ENCODE peak calls at places on chromosomes 2 and 18, in nine cellular contexts. One of them, this sample, is unnamed.

GRCh38 chr18:46946656-46947282 is 29.4 kb downstream of the KATNAL2 start:
- DNase-seq in ovary: peak; percentile 77
- DNase-seq in H9: peak; percentile 95
- DNase-seq in endothelial cell of umbilical vein: peak; percentile 90
- DNase-seq in epithelial cell of esophagus: peak; percentile 89
- DNase-seq in right atrium auricular region: peak; percentile 85
- DNase-seq in uterus: peak; percentile 34
- DNase-seq in progenitor cell of endocrine pancreas: peak; percentile 72
- DNase-seq in lung: peak; percentile 85
- DNase-seq in this sample: peak; percentile 73

GRCh38 chr2:216115224-216115582 is 6.1 kb downstream of the XRCC5 start:
- DNase-seq in ovary: no peak
- DNase-seq in H9: no peak
- DNase-seq in endothelial cell of umbilical vein: no peak
- DNase-seq in epithelial cell of esophagus: peak; percentile 40
- DNase-seq in right atrium auricular region: no peak
- DNase-seq in uterus: no peak
- DNase-seq in progenitor cell of endocrine pancreas: no peak
- DNase-seq in lung: no peak
- DNase-seq in this sample: no peak

GRCh38 chr18:53380063-53380639 is 844.3 kb downstream of the MBD2 start:
- DNase-seq in ovary: no peak
- DNase-seq in H9: no peak
- DNase-seq in endothelial cell of umbilical vein: peak; percentile 9
- DNase-seq in epithelial cell of esophagus: peak; percentile 52
- DNase-seq in right atrium auricular region: no peak
- DNase-seq in uterus: no peak
- DNase-seq in progenitor cell of endocrine pancreas: no peak
- DNase-seq in lung: no peak
- DNase-seq in this sample: peak; percentile 30

GRCh38 chr2:143209570-143210445 is 80.6 kb downstream of the ARHGAP15 start:
- DNase-seq in ovary: no peak
- DNase-seq in H9: no peak
- DNase-seq in endothelial cell of umbilical vein: no peak
- DNase-seq in epithelial cell of esophagus: no peak
- DNase-seq in right atrium auricular region: no peak
- DNase-seq in uterus: no peak
- DNase-seq in progenitor cell of endocrine pancreas: no peak
- DNase-seq in lung: no peak
- DNase-seq in this sample: no peak

GRCh38 chr2:225037374-225038075 is 4.7 kb downstream of the DOCK10 start:
- DNase-seq in ovary: no peak
- DNase-seq in H9: no peak
- DNase-seq in endothelial cell of umbilical vein: no peak
- DNase-seq in epithelial cell of esophagus: no peak
- DNase-seq in right atrium auricular region: no peak
- DNase-seq in uterus: no peak
- DNase-seq in progenitor cell of endocrine pancreas: no peak
- DNase-seq in lung: no peak
- DNase-seq in this sample: no peak

GRCh38 chr18:28063181-28063790 is 113.6 kb downstream of the CDH2 start:
- DNase-seq in ovary: no peak
- DNase-seq in H9: no peak
- DNase-seq in endothelial cell of umbilical vein: peak; percentile 30
- DNase-seq in epithelial cell of esophagus: peak; percentile 17
- DNase-seq in right atrium auricular region: no peak
- DNase-seq in uterus: no peak
- DNase-seq in progenitor cell of endocrine pancreas: no peak
- DNase-seq in lung: no peak
- DNase-seq in this sample: no peak

GRCh38 chr2:175847128-175847527 is 154.9 kb downstream of the LNPK start:
- DNase-seq in ovary: no peak
- DNase-seq in H9: no peak
- DNase-seq in endothelial cell of umbilical vein: no peak
- DNase-seq in epithelial cell of esophagus: no peak
- DNase-seq in right atrium auricular region: no peak
- DNase-seq in uterus: no peak
- DNase-seq in progenitor cell of endocrine pancreas: no peak
- DNase-seq in lung: no peak
- DNase-seq in this sample: no peak

GRCh38 chr2:205610437-205610836 is 71.9 kb upstream of the NRP2 start:
- DNase-seq in ovary: no peak
- DNase-seq in H9: no peak
- DNase-seq in endothelial cell of umbilical vein: no peak
- DNase-seq in epithelial cell of esophagus: peak; percentile 42
- DNase-seq in right atrium auricular region: no peak
- DNase-seq in uterus: no peak
- DNase-seq in progenitor cell of endocrine pancreas: no peak
- DNase-seq in lung: no peak
- DNase-seq in this sample: no peak

GRCh38 chr2:25378731-25379490 is 37.2 kb upstream of the DNMT3A start:
- DNase-seq in ovary: peak; percentile 18
- DNase-seq in H9: peak; percentile 12
- DNase-seq in endothelial cell of umbilical vein: no peak
- DNase-seq in epithelial cell of esophagus: peak; percentile 54
- DNase-seq in right atrium auricular region: no peak
- DNase-seq in uterus: no peak
- DNase-seq in progenitor cell of endocrine pancreas: no peak
- DNase-seq in lung: no peak
- DNase-seq in this sample: no peak

GRCh38 chr2:238160206-238161129 is 1.7 kb downstream of the ERFE start:
- DNase-seq in ovary: no peak
- DNase-seq in H9: peak; percentile 77
- DNase-seq in endothelial cell of umbilical vein: no peak
- DNase-seq in epithelial cell of esophagus: no peak
- DNase-seq in right atrium auricular region: no peak
- DNase-seq in uterus: no peak
- DNase-seq in progenitor cell of endocrine pancreas: no peak
- DNase-seq in lung: no peak
- DNase-seq in this sample: no peak
- TF ChIP-seq CTCF in ovary: no peak
- TF ChIP-seq CTCF in H9: peak; percentile 59
- TF ChIP-seq CTCF in endothelial cell of umbilical vein: peak; percentile 22
- TF ChIP-seq CTCF in epithelial cell of esophagus: no peak
- TF ChIP-seq CTCF in right atrium auricular region: no peak
- TF ChIP-seq CTCF in uterus: no peak
- TF ChIP-seq CTCF in progenitor cell of endocrine pancreas: peak; percentile 38
- TF ChIP-seq CTCF in lung: no peak
- TF ChIP-seq CTCF in this sample: no peak

GRCh38 chr2:78355967-78356366 is 669.5 kb upstream of the REG3G start:
- DNase-seq in ovary: no peak
- DNase-seq in H9: no peak
- DNase-seq in endothelial cell of umbilical vein: no peak
- DNase-seq in epithelial cell of esophagus: no peak
- DNase-seq in right atrium auricular region: no peak
- DNase-seq in uterus: no peak
- DNase-seq in progenitor cell of endocrine pancreas: no peak
- DNase-seq in lung: no peak
- DNase-seq in this sample: no peak

GRCh38 chr2:78351208-78351607 is 674.3 kb upstream of the REG3G start:
- DNase-seq in ovary: no peak
- DNase-seq in H9: no peak
- DNase-seq in endothelial cell of umbilical vein: peak; percentile 2
- DNase-seq in epithelial cell of esophagus: peak; percentile 0
- DNase-seq in right atrium auricular region: no peak
- DNase-seq in uterus: no peak
- DNase-seq in progenitor cell of endocrine pancreas: no peak
- DNase-seq in lung: no peak
- DNase-seq in this sample: no peak
- TF ChIP-seq CTCF in ovary: no peak
- TF ChIP-seq CTCF in H9: peak; percentile 65
- TF ChIP-seq CTCF in endothelial cell of umbilical vein: no peak
- TF ChIP-seq CTCF in epithelial cell of esophagus: no peak
- TF ChIP-seq CTCF in right atrium auricular region: no peak
- TF ChIP-seq CTCF in uterus: no peak
- TF ChIP-seq CTCF in progenitor cell of endocrine pancreas: peak; percentile 56
- TF ChIP-seq CTCF in lung: no peak
- TF ChIP-seq CTCF in this sample: no peak

GRCh38 chr2:134468093-134468640 is 214.3 kb downstream of the MGAT5 start:
- DNase-seq in ovary: no peak
- DNase-seq in H9: no peak
- DNase-seq in endothelial cell of umbilical vein: no peak
- DNase-seq in epithelial cell of esophagus: no peak
- DNase-seq in right atrium auricular region: peak; percentile 42
- DNase-seq in uterus: no peak
- DNase-seq in progenitor cell of endocrine pancreas: no peak
- DNase-seq in lung: no peak
- DNase-seq in this sample: no peak

GRCh38 chr2:134463726-134464076 is 209.8 kb downstream of the MGAT5 start:
- DNase-seq in ovary: no peak
- DNase-seq in H9: no peak
- DNase-seq in endothelial cell of umbilical vein: no peak
- DNase-seq in epithelial cell of esophagus: no peak
- DNase-seq in right atrium auricular region: no peak
- DNase-seq in uterus: no peak
- DNase-seq in progenitor cell of endocrine pancreas: no peak
- DNase-seq in lung: no peak
- DNase-seq in this sample: no peak

GRCh38 chr2:134465706-134466105 is 211.8 kb downstream of the MGAT5 start:
- DNase-seq in ovary: no peak
- DNase-seq in H9: no peak
- DNase-seq in endothelial cell of umbilical vein: no peak
- DNase-seq in epithelial cell of esophagus: no peak
- DNase-seq in right atrium auricular region: peak; percentile 13
- DNase-seq in uterus: no peak
- DNase-seq in progenitor cell of endocrine pancreas: no peak
- DNase-seq in lung: no peak
- DNase-seq in this sample: no peak

GRCh38 chr2:134465228-134465627 is 211.4 kb downstream of the MGAT5 start:
- DNase-seq in ovary: no peak
- DNase-seq in H9: no peak
- DNase-seq in endothelial cell of umbilical vein: no peak
- DNase-seq in epithelial cell of esophagus: no peak
- DNase-seq in right atrium auricular region: peak; percentile 38
- DNase-seq in uterus: no peak
- DNase-seq in progenitor cell of endocrine pancreas: no peak
- DNase-seq in lung: no peak
- DNase-seq in this sample: no peak

GRCh38 chr2:134466141-134466540 is 212.3 kb downstream of the MGAT5 start:
- DNase-seq in ovary: no peak
- DNase-seq in H9: peak; percentile 61
- DNase-seq in endothelial cell of umbilical vein: peak; percentile 26
- DNase-seq in epithelial cell of esophagus: peak; percentile 66
- DNase-seq in right atrium auricular region: peak; percentile 47
- DNase-seq in uterus: no peak
- DNase-seq in progenitor cell of endocrine pancreas: peak; percentile 39
- DNase-seq in lung: no peak
- DNase-seq in this sample: peak; percentile 55
- TF ChIP-seq CTCF in ovary: no peak
- TF ChIP-seq CTCF in H9: peak; percentile 67
- TF ChIP-seq CTCF in endothelial cell of umbilical vein: peak; percentile 22
- TF ChIP-seq CTCF in epithelial cell of esophagus: peak; percentile 58
- TF ChIP-seq CTCF in right atrium auricular region: no peak
- TF ChIP-seq CTCF in uterus: no peak
- TF ChIP-seq CTCF in progenitor cell of endocrine pancreas: peak; percentile 66
- TF ChIP-seq CTCF in lung: no peak
- TF ChIP-seq CTCF in this sample: peak; percentile 27

GRCh38 chr18:31101148-31102019 is 837 bp downstream of the DSC2 start:
- DNase-seq in ovary: peak; percentile 66
- DNase-seq in H9: peak; percentile 80
- DNase-seq in endothelial cell of umbilical vein: no peak
- DNase-seq in epithelial cell of esophagus: peak; percentile 42
- DNase-seq in right atrium auricular region: peak; percentile 73
- DNase-seq in uterus: peak; percentile 16
- DNase-seq in progenitor cell of endocrine pancreas: peak; percentile 57
- DNase-seq in lung: peak; percentile 76
- DNase-seq in this sample: peak; percentile 71
- TF ChIP-seq CTCF in ovary: no peak
- TF ChIP-seq CTCF in H9: peak; percentile 42
- TF ChIP-seq CTCF in endothelial cell of umbilical vein: no peak
- TF ChIP-seq CTCF in epithelial cell of esophagus: no peak
- TF ChIP-seq CTCF in right atrium auricular region: no peak
- TF ChIP-seq CTCF in uterus: no peak
- TF ChIP-seq CTCF in progenitor cell of endocrine pancreas: peak; percentile 39
- TF ChIP-seq CTCF in lung: no peak
- TF ChIP-seq CTCF in this sample: peak; percentile 16